ENCODE peak calls at places on chromosomes 4 and X, in nine cellular contexts. Z is Caco-2, I is mesenchymal stem cell, W is WTC11, U is epithelial cell of esophagus, J is GM19239, N is WERI-Rb-1, X is posterior cingulate gyrus, V is right cardiac atrium. Q is an unnamed sample.

GRCh38 chr4:55857586-55857985 is 4.1 kb downstream of the EXOC1 start:
- DNase-seq in Z (no peak), I (no peak), W (no peak), U (no peak), J (no peak), N (no peak), X (no peak), V (no peak), Q (no peak)

GRCh38 chrX:155262970-155263754 is 1.1 kb downstream of the RAB39B start:
- DNase-seq in Z (no peak), I (no peak), W (no peak), U (no peak), J (no peak), N (no peak), X (no peak), V (no peak), Q (no peak)

GRCh38 chrX:133297284-133297683 is 79.1 kb upstream of the TFDP3 start:
- DNase-seq in Z (no peak), I (peak), W (no peak), U (peak), J (no peak), N (no peak), X (no peak), V (no peak), Q (no peak)

GRCh38 chr4:1109898-1110506 is 3.4 kb downstream of the RNF212 start:
- DNase-seq in Z (no peak), I (no peak), W (no peak), U (no peak), J (no peak), N (no peak), X (no peak), V (no peak), Q (no peak)

GRCh38 chr4:16721618-16722291 is 176.7 kb downstream of the LDB2 start:
- DNase-seq in Z (peak), I (peak), W (no peak), U (no peak), J (no peak), N (no peak), X (no peak), V (peak), Q (no peak)

GRCh38 chrX:131792789-131793462 is 230.2 kb upstream of the STK26 start:
- DNase-seq in Z (no peak), I (no peak), W (no peak), U (no peak), J (no peak), N (peak), X (peak), V (peak), Q (no peak)

GRCh38 chr4:20311863-20312262 is 60.2 kb downstream of the SLIT2 start:
- DNase-seq in Z (no peak), I (peak), W (no peak), U (no peak), J (no peak), N (no peak), X (no peak), V (no peak), Q (no peak)

GRCh38 chrX:68375803-68376202 is 57.5 kb downstream of the OPHN1 start:
- DNase-seq in Z (no peak), I (no peak), W (no peak), U (no peak), J (no peak), N (no peak), X (no peak), V (no peak), Q (no peak)

GRCh38 chrX:113157496-113157895 is 316.9 kb upstream of the AMOT start:
- DNase-seq in Z (no peak), I (no peak), W (peak), U (no peak), J (no peak), N (peak), X (no peak), V (no peak), Q (no peak)

GRCh38 chr4:26238782-26239647 is 81.8 kb upstream of the RBPJ start:
- DNase-seq in Z (no peak), I (peak), W (no peak), U (no peak), J (no peak), N (peak), X (peak), V (no peak), Q (peak)

GRCh38 chrX:95885074-95885473 is 799.6 kb upstream of the DIAPH2 start:
- DNase-seq in Z (no peak), I (peak), W (no peak), U (peak), J (no peak), N (no peak), X (no peak), V (no peak), Q (no peak)

GRCh38 chr4:148415500-148415899 is 26.7 kb downstream of the NR3C2 start:
- DNase-seq in Z (no peak), I (no peak), W (no peak), U (peak), J (no peak), N (no peak), X (no peak), V (no peak), Q (no peak)

GRCh38 chr4:42070463-42070862 is 80.1 kb downstream of the SLC30A9 start:
- DNase-seq in Z (no peak), I (no peak), W (no peak), U (no peak), J (no peak), N (no peak), X (no peak), V (no peak), Q (no peak)

Q was measured in hypothalamus.